ENCODE peak calls at places on chromosomes 13 and 19, in eight cellular contexts. One of them, this sample, is unnamed.

GRCh38 chr13:18962168-18962734 is 219.4 kb downstream of the TUBA3C start:
- DNase-seq in osteoblast: peak; percentile 26
- DNase-seq in PC-9: no peak
- DNase-seq in heart left ventricle: no peak
- DNase-seq in WERI-Rb-1: no peak
- DNase-seq in fibroblast of lung: no peak
- DNase-seq in ascending aorta: no peak
- DNase-seq in colonic mucosa: no peak
- DNase-seq in this sample: no peak

GRCh38 chr19:30428856-30429255 is 56.7 kb downstream of the ZNF536 start:
- DNase-seq in PC-9: no peak
- DNase-seq in osteoblast: no peak
- DNase-seq in ascending aorta: no peak
- DNase-seq in WERI-Rb-1: no peak
- DNase-seq in fibroblast of lung: no peak
- DNase-seq in colonic mucosa: no peak
- DNase-seq in heart left ventricle: no peak
- DNase-seq in this sample: no peak

GRCh38 chr13:29969286-29969685 is 118.9 kb upstream of the UBL3 start:
- DNase-seq in fibroblast of lung: peak; percentile 39
- DNase-seq in PC-9: no peak
- DNase-seq in heart left ventricle: no peak
- DNase-seq in osteoblast: peak; percentile 91
- DNase-seq in ascending aorta: no peak
- DNase-seq in colonic mucosa: no peak
- DNase-seq in WERI-Rb-1: no peak
- DNase-seq in this sample: no peak

GRCh38 chr19:6728346-6728745 is 7.9 kb upstream of the C3 start:
- DNase-seq in colonic mucosa: no peak
- DNase-seq in fibroblast of lung: no peak
- DNase-seq in heart left ventricle: no peak
- DNase-seq in WERI-Rb-1: no peak
- DNase-seq in PC-9: no peak
- DNase-seq in osteoblast: peak; percentile 79
- DNase-seq in ascending aorta: no peak
- DNase-seq in this sample: no peak

GRCh38 chr19:8305798-8306197 is 2.4 kb downstream of the CD320 start:
- DNase-seq in colonic mucosa: peak; percentile 17
- DNase-seq in osteoblast: peak; percentile 77
- DNase-seq in PC-9: no peak
- DNase-seq in fibroblast of lung: no peak
- DNase-seq in heart left ventricle: no peak
- DNase-seq in ascending aorta: no peak
- DNase-seq in WERI-Rb-1: peak; percentile 5
- DNase-seq in this sample: no peak

GRCh38 chr13:73991884-73992283 is 142.3 kb downstream of the KLF12 start:
- DNase-seq in WERI-Rb-1: no peak
- DNase-seq in fibroblast of lung: no peak
- DNase-seq in PC-9: no peak
- DNase-seq in colonic mucosa: no peak
- DNase-seq in osteoblast: no peak
- DNase-seq in heart left ventricle: no peak
- DNase-seq in ascending aorta: no peak
- DNase-seq in this sample: no peak

GRCh38 chr19:9009935-9010651 is at the start of gene MUC16:
- DNase-seq in osteoblast: peak; percentile 43
- DNase-seq in WERI-Rb-1: no peak
- DNase-seq in colonic mucosa: no peak
- DNase-seq in PC-9: peak; percentile 88
- DNase-seq in ascending aorta: no peak
- DNase-seq in heart left ventricle: no peak
- DNase-seq in fibroblast of lung: no peak
- DNase-seq in this sample: peak; percentile 11

GRCh38 chr13:48221301-48222190 is 11.5 kb upstream of the ITM2B start:
- DNase-seq in ascending aorta: no peak
- DNase-seq in osteoblast: peak; percentile 22
- DNase-seq in PC-9: no peak
- DNase-seq in heart left ventricle: no peak
- DNase-seq in fibroblast of lung: no peak
- DNase-seq in WERI-Rb-1: no peak
- DNase-seq in colonic mucosa: no peak
- DNase-seq in this sample: no peak

GRCh38 chr19:16359074-16359473 is 34.4 kb downstream of the KLF2 start:
- DNase-seq in osteoblast: peak; percentile 78
- DNase-seq in ascending aorta: no peak
- DNase-seq in WERI-Rb-1: no peak
- DNase-seq in PC-9: no peak
- DNase-seq in heart left ventricle: peak; percentile 40
- DNase-seq in colonic mucosa: no peak
- DNase-seq in fibroblast of lung: no peak
- DNase-seq in this sample: no peak

GRCh38 chr19:50896591-50897190 is 14.5 kb downstream of the KLK4 start:
- DNase-seq in WERI-Rb-1: peak; percentile 51
- DNase-seq in heart left ventricle: no peak
- DNase-seq in ascending aorta: no peak
- DNase-seq in colonic mucosa: no peak
- DNase-seq in osteoblast: peak; percentile 58
- DNase-seq in PC-9: peak; percentile 29
- DNase-seq in fibroblast of lung: peak; percentile 37
- DNase-seq in this sample: peak; percentile 78

GRCh38 chr19:52297601-52298358 is 811 bp downstream of the ZNF480 start:
- DNase-seq in osteoblast: peak; percentile 58
- DNase-seq in WERI-Rb-1: peak; percentile 50
- DNase-seq in fibroblast of lung: peak; percentile 8
- DNase-seq in PC-9: no peak
- DNase-seq in colonic mucosa: peak; percentile 19
- DNase-seq in ascending aorta: no peak
- DNase-seq in heart left ventricle: no peak
- DNase-seq in this sample: no peak

GRCh38 chr13:46983881-46984280 is 87.0 kb upstream of the HTR2A start:
- DNase-seq in ascending aorta: no peak
- DNase-seq in WERI-Rb-1: no peak
- DNase-seq in PC-9: peak; percentile 4
- DNase-seq in fibroblast of lung: peak; percentile 53
- DNase-seq in colonic mucosa: no peak
- DNase-seq in osteoblast: no peak
- DNase-seq in heart left ventricle: no peak
- DNase-seq in this sample: peak; percentile 30

GRCh38 chr13:85828094-85828684 is 29.0 kb upstream of the SLITRK6 start:
- DNase-seq in WERI-Rb-1: no peak
- DNase-seq in colonic mucosa: no peak
- DNase-seq in PC-9: no peak
- DNase-seq in ascending aorta: no peak
- DNase-seq in fibroblast of lung: peak; percentile 52
- DNase-seq in heart left ventricle: no peak
- DNase-seq in osteoblast: no peak
- DNase-seq in this sample: no peak

GRCh38 chr19:55300821-55301458 is 17.1 kb downstream of the BRSK1 start:
- DNase-seq in fibroblast of lung: no peak
- DNase-seq in heart left ventricle: no peak
- DNase-seq in osteoblast: peak; percentile 43
- DNase-seq in colonic mucosa: no peak
- DNase-seq in ascending aorta: no peak
- DNase-seq in WERI-Rb-1: no peak
- DNase-seq in PC-9: no peak
- DNase-seq in this sample: no peak

GRCh38 chr19:32206065-32206464 is 139.3 kb upstream of the ZNF507 start:
- DNase-seq in fibroblast of lung: no peak
- DNase-seq in WERI-Rb-1: no peak
- DNase-seq in PC-9: no peak
- DNase-seq in ascending aorta: no peak
- DNase-seq in heart left ventricle: no peak
- DNase-seq in colonic mucosa: no peak
- DNase-seq in osteoblast: no peak
- DNase-seq in this sample: no peak

GRCh38 chr19:17645339-17645963 is 42.7 kb downstream of the UNC13A start:
- DNase-seq in osteoblast: peak; percentile 57
- DNase-seq in fibroblast of lung: no peak
- DNase-seq in heart left ventricle: no peak
- DNase-seq in colonic mucosa: no peak
- DNase-seq in PC-9: no peak
- DNase-seq in ascending aorta: no peak
- DNase-seq in WERI-Rb-1: no peak
- DNase-seq in this sample: no peak

GRCh38 chr13:49000247-49000646 is 24.5 kb downstream of the FNDC3A start:
- DNase-seq in fibroblast of lung: no peak
- DNase-seq in colonic mucosa: no peak
- DNase-seq in osteoblast: no peak
- DNase-seq in PC-9: no peak
- DNase-seq in ascending aorta: no peak
- DNase-seq in WERI-Rb-1: no peak
- DNase-seq in heart left ventricle: no peak
- DNase-seq in this sample: no peak

GRCh38 chr19:34662919-34663318 is 14.0 kb downstream of the SCGB2B2 start:
- DNase-seq in osteoblast: no peak
- DNase-seq in colonic mucosa: no peak
- DNase-seq in fibroblast of lung: no peak
- DNase-seq in WERI-Rb-1: peak; percentile 59
- DNase-seq in heart left ventricle: no peak
- DNase-seq in ascending aorta: no peak
- DNase-seq in PC-9: no peak
- DNase-seq in this sample: peak; percentile 45

GRCh38 chr19:30668521-30669155 is 296.5 kb downstream of the ZNF536 start:
- DNase-seq in osteoblast: no peak
- DNase-seq in PC-9: no peak
- DNase-seq in ascending aorta: no peak
- DNase-seq in WERI-Rb-1: no peak
- DNase-seq in fibroblast of lung: no peak
- DNase-seq in colonic mucosa: no peak
- DNase-seq in heart left ventricle: no peak
- DNase-seq in this sample: no peak

GRCh38 chr13:48804836-48805601 is 151.3 kb downstream of the CYSLTR2 start:
- DNase-seq in colonic mucosa: no peak
- DNase-seq in fibroblast of lung: peak; percentile 73
- DNase-seq in WERI-Rb-1: no peak
- DNase-seq in osteoblast: no peak
- DNase-seq in heart left ventricle: no peak
- DNase-seq in PC-9: no peak
- DNase-seq in ascending aorta: no peak
- DNase-seq in this sample: no peak

DNA sequence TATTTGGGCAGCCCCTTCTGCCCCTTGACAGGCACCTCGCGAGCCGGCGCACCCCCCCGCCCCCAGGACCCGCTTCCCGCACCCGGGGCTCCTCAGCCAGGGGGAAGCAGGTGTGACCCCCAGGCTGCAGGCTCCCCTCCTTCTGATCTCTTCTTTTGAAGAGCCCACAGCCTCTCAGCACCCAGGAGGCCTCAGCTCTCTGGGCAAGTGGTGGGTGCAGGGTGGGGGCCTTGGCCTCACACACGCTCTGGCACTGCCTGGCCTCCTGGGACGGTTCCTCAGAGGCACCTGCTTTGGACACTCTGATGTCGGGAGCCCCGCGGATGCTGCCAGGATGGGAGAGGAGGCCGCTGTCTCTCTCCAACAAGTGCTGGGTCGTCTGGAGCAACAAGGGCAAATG is 1.5 kb upstream of the C13orf46 start:
- DNase-seq in PC-9: no peak
- DNase-seq in WERI-Rb-1: no peak
- DNase-seq in heart left ventricle: peak; percentile 41
- DNase-seq in fibroblast of lung: no peak
- DNase-seq in colonic mucosa: no peak
- DNase-seq in ascending aorta: no peak
- DNase-seq in osteoblast: no peak
- DNase-seq in this sample: no peak
- TF ChIP-seq CTCF in PC-9: no peak
- TF ChIP-seq CTCF in WERI-Rb-1: no peak
- TF ChIP-seq CTCF in heart left ventricle: no peak
- TF ChIP-seq CTCF in fibroblast of lung: no peak
- TF ChIP-seq CTCF in colonic mucosa: no peak
- TF ChIP-seq CTCF in ascending aorta: no peak
- TF ChIP-seq CTCF in osteoblast: no peak
- TF ChIP-seq CTCF in this sample: no peak

GRCh38 chr19:2274937-2275535 is 6.9 kb downstream of the PEAK3 start:
- DNase-seq in PC-9: no peak
- DNase-seq in fibroblast of lung: peak; percentile 59
- DNase-seq in heart left ventricle: peak; percentile 78
- DNase-seq in colonic mucosa: peak; percentile 85
- DNase-seq in osteoblast: peak; percentile 98
- DNase-seq in ascending aorta: peak; percentile 82
- DNase-seq in WERI-Rb-1: peak; percentile 85
- DNase-seq in this sample: peak; percentile 45

GRCh38 chr19:2274185-2274711 is 7.7 kb downstream of the PEAK3 start:
- DNase-seq in WERI-Rb-1: no peak
- DNase-seq in fibroblast of lung: no peak
- DNase-seq in colonic mucosa: no peak
- DNase-seq in ascending aorta: no peak
- DNase-seq in heart left ventricle: no peak
- DNase-seq in osteoblast: peak; percentile 80
- DNase-seq in PC-9: no peak
- DNase-seq in this sample: no peak

GRCh38 chr19:2271516-2272103 is 10.4 kb downstream of the PEAK3 start:
- DNase-seq in PC-9: no peak
- DNase-seq in ascending aorta: peak; percentile 75
- DNase-seq in fibroblast of lung: peak; percentile 61
- DNase-seq in osteoblast: peak; percentile 99
- DNase-seq in WERI-Rb-1: no peak
- DNase-seq in colonic mucosa: no peak
- DNase-seq in heart left ventricle: peak; percentile 65
- DNase-seq in this sample: no peak

GRCh38 chr19:2275588-2276428 is 6.2 kb downstream of the PEAK3 start:
- DNase-seq in WERI-Rb-1: no peak
- DNase-seq in fibroblast of lung: no peak
- DNase-seq in ascending aorta: no peak
- DNase-seq in colonic mucosa: peak; percentile 53
- DNase-seq in osteoblast: peak; percentile 62
- DNase-seq in PC-9: no peak
- DNase-seq in heart left ventricle: peak; percentile 64
- DNase-seq in this sample: no peak

GRCh38 chr19:2273356-2274184 is 8.4 kb downstream of the PEAK3 start:
- DNase-seq in WERI-Rb-1: peak; percentile 89
- DNase-seq in PC-9: peak; percentile 66
- DNase-seq in heart left ventricle: peak; percentile 90
- DNase-seq in osteoblast: peak; percentile 99
- DNase-seq in fibroblast of lung: peak; percentile 66
- DNase-seq in ascending aorta: peak; percentile 86
- DNase-seq in colonic mucosa: peak; percentile 82
- DNase-seq in this sample: peak; percentile 83
- TF ChIP-seq CTCF in WERI-Rb-1: peak; percentile 89
- TF ChIP-seq CTCF in PC-9: peak; percentile 79
- TF ChIP-seq CTCF in heart left ventricle: peak; percentile 93
- TF ChIP-seq CTCF in osteoblast: peak; percentile 84
- TF ChIP-seq CTCF in fibroblast of lung: peak; percentile 62
- TF ChIP-seq CTCF in ascending aorta: peak; percentile 97
- TF ChIP-seq CTCF in colonic mucosa: peak; percentile 98
- TF ChIP-seq CTCF in this sample: peak; percentile 76

GRCh38 chr19:10828981-10829821 is 6.8 kb downstream of the TMED1 start:
- DNase-seq in fibroblast of lung: no peak
- DNase-seq in PC-9: no peak
- DNase-seq in heart left ventricle: peak; percentile 47
- DNase-seq in osteoblast: peak; percentile 87
- DNase-seq in WERI-Rb-1: peak; percentile 39
- DNase-seq in colonic mucosa: no peak
- DNase-seq in ascending aorta: no peak
- DNase-seq in this sample: no peak
- TF ChIP-seq CTCF in fibroblast of lung: no peak
- TF ChIP-seq CTCF in PC-9: peak; percentile 40
- TF ChIP-seq CTCF in heart left ventricle: no peak
- TF ChIP-seq CTCF in osteoblast: no peak
- TF ChIP-seq CTCF in WERI-Rb-1: peak; percentile 31
- TF ChIP-seq CTCF in colonic mucosa: no peak
- TF ChIP-seq CTCF in ascending aorta: no peak
- TF ChIP-seq CTCF in this sample: no peak

GRCh38 chr13:71210861-71211260 is 656.1 kb downstream of the DACH1 start:
- DNase-seq in colonic mucosa: no peak
- DNase-seq in WERI-Rb-1: no peak
- DNase-seq in heart left ventricle: no peak
- DNase-seq in ascending aorta: no peak
- DNase-seq in PC-9: no peak
- DNase-seq in fibroblast of lung: peak; percentile 12
- DNase-seq in osteoblast: no peak
- DNase-seq in this sample: no peak
- TF ChIP-seq CTCF in colonic mucosa: no peak
- TF ChIP-seq CTCF in WERI-Rb-1: no peak
- TF ChIP-seq CTCF in heart left ventricle: no peak
- TF ChIP-seq CTCF in ascending aorta: no peak
- TF ChIP-seq CTCF in PC-9: no peak
- TF ChIP-seq CTCF in fibroblast of lung: no peak
- TF ChIP-seq CTCF in osteoblast: no peak
- TF ChIP-seq CTCF in this sample: no peak

This sample was measured in Calu3.